ENCODE peak calls at places on chromosomes 3 and 15, in eight cellular contexts. K is GM23338; P is lower lobe of right lung; E is tibial artery; Q is esophagus muscularis mucosa; Z is CD8-positive, alpha-beta T cell; R is MM.1S; L is adipocyte. J is an unnamed sample.
A peak's percentile ranks its signal among the peaks of the same experiment; 100 is the strongest.

GRCh38 chr3:10310578-10310977 is 10.3 kb downstream of the SEC13 start:
- DNase-seq in K (no peak), P (no peak), E (no peak), Q (no peak), Z (no peak), R (no peak), L (peak; percentile 83), J (no peak)

GRCh38 chr15:55649058-55649423 is 60.9 kb upstream of the PYGO1 start:
- DNase-seq in K (no peak), P (no peak), E (no peak), Q (no peak), Z (no peak), R (no peak), L (peak; percentile 38), J (no peak)

GRCh38 chr15:77464129-77464865 is 43.6 kb downstream of the HMG20A start:
- DNase-seq in K (no peak), P (no peak), E (no peak), Q (no peak), Z (no peak), R (no peak), L (no peak), J (no peak)

GRCh38 chr3:10986592-10986991 is 6.0 kb upstream of the SLC6A1 start:
- DNase-seq in K (no peak), P (no peak), E (no peak), Q (no peak), Z (no peak), R (no peak), L (no peak), J (no peak)

GRCh38 chr3:195807681-195808121 is 4.0 kb downstream of the MUC4 start:
- DNase-seq in K (no peak), P (no peak), E (no peak), Q (no peak), Z (no peak), R (no peak), L (no peak), J (no peak)

GRCh38 chr15:83928392-83928734 is 274.4 kb downstream of the ADAMTSL3 start:
- DNase-seq in K (no peak), P (no peak), E (no peak), Q (no peak), Z (no peak), R (peak; percentile 86), L (no peak), J (no peak)

GRCh38 chr3:187994221-187995085 is 159.5 kb upstream of the LPP start:
- DNase-seq in K (no peak), P (no peak), E (no peak), Q (no peak), Z (peak; percentile 41), R (no peak), L (peak; percentile 54), J (no peak)

GRCh38 chr3:48130321-48130881 is 57.8 kb downstream of the CDC25A start:
- DNase-seq in K (no peak), P (peak; percentile 67), E (peak; percentile 81), Q (no peak), Z (no peak), R (no peak), L (peak; percentile 78), J (peak; percentile 31)

GRCh38 chr3:187025656-187026320 is 95.5 kb downstream of the ST6GAL1 start:
- DNase-seq in K (no peak), P (no peak), E (no peak), Q (no peak), Z (no peak), R (no peak), L (no peak), J (no peak)

GRCh38 chr3:37715976-37716375 is 145.7 kb upstream of the CTDSPL start:
- DNase-seq in K (no peak), P (no peak), E (peak; percentile 51), Q (no peak), Z (no peak), R (no peak), L (no peak), J (no peak)

GRCh38 chr3:152126260-152126659 is 142.5 kb upstream of the MBNL1 start:
- DNase-seq in K (no peak), P (no peak), E (no peak), Q (no peak), Z (no peak), R (no peak), L (peak; percentile 55), J (no peak)

GRCh38 chr3:93988283-93988682 is 8.3 kb downstream of the ARL13B start:
- DNase-seq in K (no peak), P (no peak), E (no peak), Q (no peak), Z (no peak), R (no peak), L (peak; percentile 49), J (no peak)

GRCh38 chr3:50165388-50166308 is 10.5 kb downstream of the SEMA3F start:
- DNase-seq in K (no peak), P (no peak), E (peak; percentile 92), Q (no peak), Z (no peak), R (no peak), L (peak; percentile 81), J (peak; percentile 90)

GRCh38 chr15:38823272-38823671 is 258.7 kb upstream of the RASGRP1 start:
- DNase-seq in K (no peak), P (no peak), E (no peak), Q (no peak), Z (no peak), R (no peak), L (no peak), J (no peak)

GRCh38 chr3:36197176-36197575 is 183.1 kb upstream of the STAC start:
- DNase-seq in K (no peak), P (no peak), E (no peak), Q (no peak), Z (no peak), R (no peak), L (no peak), J (no peak)

GRCh38 chr15:64536244-64536836 is 76.0 kb downstream of the ZNF609 start:
- DNase-seq in K (no peak), P (no peak), E (no peak), Q (no peak), Z (no peak), R (no peak), L (peak; percentile 61), J (peak; percentile 50)

GRCh38 chr3:38163117-38163870 is 2.0 kb upstream of the OXSR1 start:
- DNase-seq in K (peak; percentile 51), P (no peak), E (no peak), Q (peak; percentile 37), Z (peak; percentile 48), R (peak; percentile 28), L (no peak), J (no peak)

GRCh38 chr3:49263490-49263889 is 13.5 kb downstream of the C3orf62 start:
- DNase-seq in K (no peak), P (no peak), E (no peak), Q (no peak), Z (no peak), R (no peak), L (no peak), J (no peak)

GRCh38 chr3:18389108-18389733 is 35.9 kb downstream of the SATB1 start:
- DNase-seq in K (peak; percentile 67), P (no peak), E (no peak), Q (no peak), Z (peak; percentile 34), R (peak; percentile 46), L (peak; percentile 71), J (no peak)

GRCh38 chr3:197368821-197369220 is 70.4 kb upstream of the DLG1 start:
- DNase-seq in K (no peak), P (no peak), E (peak; percentile 37), Q (no peak), Z (no peak), R (no peak), L (no peak), J (peak; percentile 49)

GRCh38 chr3:166190360-166190759 is 353.1 kb upstream of the BCHE start:
- DNase-seq in K (peak; percentile 7), P (no peak), E (no peak), Q (no peak), Z (no peak), R (no peak), L (no peak), J (peak; percentile 37)

DNA sequence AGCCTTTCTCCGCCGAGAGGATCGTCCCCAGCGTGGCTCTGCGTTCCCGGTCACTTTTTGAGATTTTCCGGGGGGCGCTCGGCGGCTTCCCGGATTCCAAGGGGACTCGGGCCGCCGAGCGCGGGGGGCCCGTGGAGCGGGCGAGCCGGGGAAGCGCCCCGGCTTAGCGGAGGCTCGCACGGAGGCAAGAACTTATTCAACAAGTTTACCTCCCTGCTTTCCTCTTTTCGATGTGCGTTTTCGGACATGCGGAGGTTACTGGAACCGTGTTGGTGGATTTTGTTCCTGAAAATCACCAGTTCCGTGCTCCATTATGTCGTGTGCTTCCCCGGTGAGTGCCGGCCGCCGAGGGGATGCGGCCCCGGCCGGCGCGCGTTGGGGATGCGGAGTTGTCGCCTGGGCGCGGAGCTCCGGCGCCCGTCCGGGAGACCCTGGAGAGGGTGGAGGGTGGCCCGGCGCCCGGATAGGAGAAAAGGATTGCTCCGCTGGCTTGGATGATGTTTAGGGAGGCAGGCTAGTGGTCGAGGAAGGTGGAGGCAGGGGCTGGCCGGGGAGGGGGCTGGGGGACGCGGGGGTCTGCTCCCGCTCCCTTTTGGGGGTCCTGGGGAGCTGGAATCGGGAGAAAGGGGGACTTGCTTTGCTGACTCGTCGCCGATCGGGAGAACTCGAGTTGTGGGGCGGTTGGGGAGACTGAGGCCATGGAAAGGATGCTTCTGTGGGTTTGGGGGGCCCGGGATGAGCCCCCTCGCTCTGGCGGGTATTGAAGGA is 855 bp downstream of the PTPRG start:
- DNase-seq in K (no peak), P (no peak), E (peak; percentile 69), Q (no peak), Z (no peak), R (no peak), L (peak; percentile 69), J (peak; percentile 9)
- H3K27me3 ChIP-seq in K (peaks cover 25% of the 10 kb centered on the region), P (peaks cover 12% of the 10 kb centered on the region), E (no peaks in the 10 kb centered on the region), Q (no peaks in the 10 kb centered on the region), Z (no peaks in the 10 kb centered on the region), R (no peaks in the 10 kb centered on the region), L (no peaks in the 10 kb centered on the region), J (no peaks in the 10 kb centered on the region)

GRCh38 chr3:129686941-129687340 is 80.5 kb upstream of the PLXND1 start:
- DNase-seq in K (peak; percentile 32), P (no peak), E (no peak), Q (no peak), Z (no peak), R (no peak), L (no peak), J (no peak)
- H3K4me3 ChIP-seq in K (peak overlapping the region; percentile 9), P (no peak overlapping the region), E (no peak overlapping the region), Q (no peak overlapping the region), Z (no peak overlapping the region), R (no peak overlapping the region), L (no peak overlapping the region), J (no peak overlapping the region)

DNA sequence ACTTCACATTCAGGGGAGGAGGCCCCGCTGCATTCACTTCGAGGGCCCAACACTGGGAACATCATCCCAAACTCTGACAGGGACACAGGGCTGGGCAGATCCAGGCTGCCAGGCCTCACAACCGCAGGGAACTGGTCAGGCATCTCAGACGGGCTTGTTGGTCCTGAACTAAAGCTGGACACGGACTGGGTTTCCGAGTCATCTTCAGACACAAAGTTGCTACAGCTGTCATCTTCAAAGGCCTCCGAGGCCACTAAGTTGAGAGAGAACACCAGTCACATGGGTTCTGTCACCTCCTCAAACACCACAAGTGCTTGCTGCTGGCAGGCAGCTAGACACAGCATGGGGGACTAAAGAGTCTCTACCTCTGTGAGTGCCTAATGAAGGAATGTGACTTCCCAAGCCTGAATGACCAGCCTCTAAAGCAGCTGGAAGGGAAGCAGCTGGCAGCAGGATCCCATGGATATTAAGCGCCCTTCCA is 50.9 kb downstream of the CAPN7 start:
- DNase-seq in K (no peak), P (no peak), E (no peak), Q (no peak), Z (no peak), R (no peak), L (no peak), J (no peak)
- H3K36me3 ChIP-seq in K (peaks cover 12% of the 10 kb centered on the region), P (peaks cover 100% of the 10 kb centered on the region), E (peaks cover 90% of the 10 kb centered on the region), Q (peaks cover 94% of the 10 kb centered on the region), Z (peaks cover 50% of the 10 kb centered on the region), R (peaks cover 4% of the 10 kb centered on the region), L (peaks cover 98% of the 10 kb centered on the region), J (peaks cover 16% of the 10 kb centered on the region)

GRCh38 chr15:91853501-91853967 is at the start of gene SLCO3A1:
- DNase-seq in K (peak; percentile 74), P (peak; percentile 90), E (peak; percentile 87), Q (peak; percentile 93), Z (peak; percentile 65), R (peak; percentile 71), L (peak; percentile 88), J (peak; percentile 83)
- H3K27me3 ChIP-seq in K (peaks cover 17% of the 10 kb centered on the region), P (no peaks in the 10 kb centered on the region), E (no peaks in the 10 kb centered on the region), Q (no peaks in the 10 kb centered on the region), Z (no peaks in the 10 kb centered on the region), R (no peaks in the 10 kb centered on the region), L (no peaks in the 10 kb centered on the region), J (no peaks in the 10 kb centered on the region)